ENCODE peak calls at places on chromosomes 6 and 20, in eight cellular contexts. G is endodermal cell, M is B cell, A is bronchial epithelial cell, D is AG04450, Y is heart right ventricle, R is WERI-Rb-1, N is HFFc6. U is an unnamed sample.

GRCh38 chr6:110020888-110021287 is 42.8 kb downstream of the GPR6 start:
- DNase-seq in G (no peak), M (peak), A (no peak), D (no peak), Y (no peak), R (no peak), N (no peak), U (no peak)

GRCh38 chr6:31138982-31139381 is at the start of gene PSORS1C2:
- DNase-seq in G (no peak), M (no peak), A (no peak), D (no peak), Y (no peak), R (no peak), N (no peak), U (no peak)

GRCh38 chr6:7245668-7246393 is 67.2 kb downstream of the SSR1 start:
- DNase-seq in G (peak), M (no peak), A (no peak), D (no peak), Y (no peak), R (no peak), N (no peak), U (no peak)

GRCh38 chr6:27865952-27866369 is 46.2 kb downstream of the OR2B2 start:
- DNase-seq in G (peak), M (peak), A (no peak), D (no peak), Y (no peak), R (no peak), N (peak), U (no peak)

GRCh38 chr20:63327229-63327745 is 33.9 kb downstream of the CHRNA4 start:
- DNase-seq in G (no peak), M (no peak), A (no peak), D (no peak), Y (no peak), R (no peak), N (no peak), U (no peak)

GRCh38 chr6:19771753-19772336 is 65.3 kb upstream of the ID4 start:
- DNase-seq in G (no peak), M (no peak), A (peak), D (no peak), Y (no peak), R (no peak), N (peak), U (no peak)

GRCh38 chr6:33213989-33214335 is 5.7 kb downstream of the RING1 start:
- DNase-seq in G (peak), M (peak), A (no peak), D (no peak), Y (no peak), R (no peak), N (no peak), U (no peak)

GRCh38 chr6:106098383-106099234 is 12.5 kb downstream of the PRDM1 start:
- DNase-seq in G (no peak), M (peak), A (peak), D (no peak), Y (peak), R (no peak), N (peak), U (no peak)

GRCh38 chr6:24004062-24004461 is 122.0 kb upstream of the NRSN1 start:
- DNase-seq in G (no peak), M (no peak), A (peak), D (no peak), Y (peak), R (no peak), N (no peak), U (no peak)

GRCh38 chr6:165439928-165440554 is 130.6 kb upstream of the C6orf118 start:
- DNase-seq in G (no peak), M (no peak), A (peak), D (peak), Y (no peak), R (no peak), N (peak), U (no peak)

GRCh38 chr20:57665589-57665971 is 44.2 kb downstream of the PMEPA1 start:
- DNase-seq in G (no peak), M (no peak), A (no peak), D (no peak), Y (no peak), R (no peak), N (no peak), U (no peak)

GRCh38 chr6:99933129-99933528 is 60.9 kb downstream of the MCHR2 start:
- DNase-seq in G (no peak), M (no peak), A (peak), D (peak), Y (no peak), R (no peak), N (peak), U (no peak)

GRCh38 chr6:1702580-1703051 is 92.9 kb downstream of the FOXC1 start:
- DNase-seq in G (no peak), M (no peak), A (no peak), D (no peak), Y (no peak), R (peak), N (no peak), U (peak)

GRCh38 chr6:109258129-109258528 is 124.1 kb downstream of the CD164 start:
- DNase-seq in G (no peak), M (no peak), A (no peak), D (no peak), Y (no peak), R (no peak), N (no peak), U (no peak)

GRCh38 chr6:44309092-44309491 is 4.1 kb downstream of the AARS2 start:
- DNase-seq in G (no peak), M (no peak), A (peak), D (peak), Y (peak), R (peak), N (peak), U (no peak)

GRCh38 chr6:156957931-156958547 is 180.9 kb downstream of the ARID1B start:
- DNase-seq in G (no peak), M (no peak), A (no peak), D (no peak), Y (no peak), R (no peak), N (no peak), U (no peak)

GRCh38 chr6:158002249-158002950 is 20.7 kb downstream of the SYNJ2 start:
- DNase-seq in G (peak), M (no peak), A (peak), D (no peak), Y (no peak), R (no peak), N (no peak), U (no peak)

GRCh38 chr6:136250686-136251008 is 536 bp upstream of the MTFR2 start:
- DNase-seq in G (no peak), M (no peak), A (no peak), D (no peak), Y (no peak), R (no peak), N (no peak), U (no peak)

GRCh38 chr20:25048519-25048952 is 9.4 kb downstream of the ACSS1 start:
- DNase-seq in G (peak), M (no peak), A (no peak), D (no peak), Y (no peak), R (peak), N (no peak), U (no peak)

GRCh38 chr6:46042355-46042999 is 26.8 kb upstream of the CLIC5 start:
- DNase-seq in G (peak), M (no peak), A (peak), D (no peak), Y (peak), R (peak), N (peak), U (no peak)

GRCh38 chr20:478949-479429 is 16.7 kb upstream of the TBC1D20 start:
- DNase-seq in G (no peak), M (no peak), A (peak), D (peak), Y (peak), R (no peak), N (peak), U (no peak)

GRCh38 chr20:59663513-59663890 is 59.2 kb downstream of the PHACTR3 start:
- DNase-seq in G (no peak), M (no peak), A (no peak), D (no peak), Y (no peak), R (no peak), N (no peak), U (peak)

GRCh38 chr20:62246872-62247652 is 8.7 kb downstream of the OSBPL2 start:
- DNase-seq in G (no peak), M (no peak), A (no peak), D (no peak), Y (peak), R (no peak), N (no peak), U (no peak)

GRCh38 chr6:15026832-15027231 is 219.0 kb upstream of the JARID2 start:
- DNase-seq in G (no peak), M (no peak), A (peak), D (peak), Y (peak), R (no peak), N (no peak), U (peak)

GRCh38 chr6:12311106-12311505 is 20.9 kb downstream of the EDN1 start:
- DNase-seq in G (no peak), M (no peak), A (peak), D (no peak), Y (no peak), R (no peak), N (no peak), U (no peak)

GRCh38 chr6:78492351-78493010 is 374.9 kb upstream of the IRAK1BP1 start:
- DNase-seq in G (no peak), M (no peak), A (peak), D (no peak), Y (no peak), R (no peak), N (peak), U (no peak)

GRCh38 chr20:6122873-6123649 is at the start of gene FERMT1:
- DNase-seq in G (peak), M (no peak), A (peak), D (no peak), Y (peak), R (peak), N (peak), U (peak)

GRCh38 chr20:50450961-50451752 is 59.0 kb upstream of the PTPN1 start:
- DNase-seq in G (peak), M (no peak), A (no peak), D (no peak), Y (no peak), R (no peak), N (no peak), U (no peak)

GRCh38 chr20:3744806-3745685 is 12.6 kb downstream of the HSPA12B start:
- DNase-seq in G (peak), M (peak), A (peak), D (no peak), Y (peak), R (no peak), N (no peak), U (no peak)

GRCh38 chr6:105097288-105097687 is 82.5 kb downstream of the POPDC3 start:
- DNase-seq in G (no peak), M (no peak), A (peak), D (no peak), Y (no peak), R (no peak), N (no peak), U (no peak)

GRCh38 chr6:4902363-4902762 is 101.5 kb downstream of the RPP40 start:
- DNase-seq in G (no peak), M (peak), A (no peak), D (no peak), Y (no peak), R (no peak), N (no peak), U (no peak)

GRCh38 chr20:5078399-5078958 is 41.3 kb downstream of the PCNA start:
- DNase-seq in G (no peak), M (peak), A (peak), D (no peak), Y (peak), R (no peak), N (no peak), U (no peak)

GRCh38 chr6:125001684-125002083 is 39.4 kb downstream of the RNF217 start:
- DNase-seq in G (no peak), M (no peak), A (no peak), D (no peak), Y (no peak), R (no peak), N (no peak), U (no peak)

GRCh38 chr6:5712349-5713215 is 294.1 kb downstream of the NRN1 start:
- DNase-seq in G (no peak), M (no peak), A (no peak), D (no peak), Y (no peak), R (peak), N (no peak), U (peak)

GRCh38 chr20:50129662-50130345 is 16.9 kb upstream of the UBE2V1 start:
- DNase-seq in G (peak), M (no peak), A (no peak), D (no peak), Y (no peak), R (no peak), N (peak), U (no peak)

GRCh38 chr6:162363757-162364156 is 363.8 kb downstream of the PRKN start:
- DNase-seq in G (no peak), M (no peak), A (no peak), D (no peak), Y (no peak), R (no peak), N (no peak), U (no peak)

GRCh38 chr6:94639564-94639963 is 937.8 kb upstream of the MANEA start:
- DNase-seq in G (no peak), M (no peak), A (no peak), D (no peak), Y (no peak), R (no peak), N (no peak), U (no peak)

GRCh38 chr6:94636780-94637385 is 940.5 kb upstream of the MANEA start:
- DNase-seq in G (peak), M (no peak), A (peak), D (no peak), Y (no peak), R (peak), N (no peak), U (no peak)
- TF ChIP-seq CTCF in G (peak), M (no peak), A (peak), D (no peak), Y (no peak), R (peak), N (no peak), U (peak)

GRCh38 chr6:107318100-107318736 is 141.1 kb downstream of the PDSS2 start:
- DNase-seq in G (peak), M (peak), A (peak), D (peak), Y (peak), R (peak), N (peak), U (no peak)
- TF ChIP-seq CTCF in G (peak), M (peak), A (peak), D (peak), Y (peak), R (peak), N (peak), U (peak)

DNA sequence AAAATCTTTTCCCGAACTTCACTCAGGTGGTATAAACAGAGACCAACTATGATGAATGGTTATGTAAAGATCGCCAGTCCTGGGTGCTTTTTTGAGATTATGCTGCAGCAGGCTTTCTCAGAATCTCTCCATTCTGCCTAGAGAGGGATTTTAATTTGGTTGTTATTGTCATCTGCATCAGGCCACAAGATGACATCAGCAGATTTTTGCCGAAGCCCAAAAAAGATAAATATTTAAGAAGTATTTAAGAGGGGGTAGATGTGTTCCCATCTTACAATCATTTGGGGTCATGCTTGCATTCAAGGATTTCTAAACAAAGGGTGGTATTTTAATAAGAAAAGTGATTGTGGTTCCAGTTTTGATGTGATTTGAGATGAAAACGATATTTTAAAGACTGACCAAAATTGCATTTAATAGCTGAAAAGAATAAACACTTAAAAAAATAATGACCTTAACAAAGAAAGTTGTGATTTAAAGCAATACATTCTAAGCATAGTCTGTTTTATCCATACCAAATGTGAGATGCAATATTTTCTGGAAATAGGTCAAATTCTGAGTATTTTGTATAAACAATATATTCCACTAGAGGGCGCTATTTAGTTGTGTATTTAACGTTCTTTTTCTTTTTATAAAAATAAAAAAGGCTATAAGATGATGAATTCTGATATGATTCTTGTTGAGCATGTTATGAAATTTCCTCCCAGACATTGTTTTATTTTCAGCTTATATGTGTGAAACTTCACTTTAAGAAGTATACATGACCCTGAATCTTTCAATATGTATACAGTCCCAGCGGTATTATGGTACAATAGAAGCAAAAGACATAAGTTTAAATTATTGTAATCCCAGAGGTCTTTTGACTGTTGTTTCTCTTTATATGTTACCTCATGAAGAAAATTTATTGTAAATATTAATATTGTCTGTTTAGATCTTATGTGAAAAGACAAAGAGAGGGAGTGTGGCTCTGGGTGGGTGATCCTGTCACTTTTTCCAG is 51.0 kb upstream of the ZFP64 start:
- DNase-seq in G (no peak), M (no peak), A (peak), D (no peak), Y (no peak), R (no peak), N (peak), U (peak)
- TF ChIP-seq CTCF in G (peak), M (peak), A (no peak), D (peak), Y (peak), R (no peak), N (peak), U (peak)

DNA sequence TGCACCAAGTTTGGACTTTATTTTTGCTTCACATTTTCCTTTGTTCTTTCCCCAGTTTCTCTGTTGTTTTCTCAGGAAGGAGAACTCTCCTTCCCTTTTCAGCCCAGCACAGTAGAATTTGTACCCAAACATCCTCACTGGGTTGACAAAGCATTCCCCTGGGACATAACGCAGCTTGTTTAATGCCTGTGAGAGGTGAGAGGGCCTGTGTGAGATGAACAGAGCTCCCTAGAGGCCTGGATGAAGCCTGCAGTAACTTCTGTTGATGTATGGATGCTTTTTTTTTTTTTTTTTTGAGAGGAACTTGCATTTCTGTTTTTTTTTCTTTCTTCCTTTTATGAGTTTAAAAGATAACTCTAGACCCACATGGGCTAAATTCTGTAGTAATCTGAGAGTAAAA is 104.9 kb upstream of the SLC22A23 start:
- DNase-seq in G (peak), M (no peak), A (no peak), D (no peak), Y (no peak), R (peak), N (no peak), U (no peak)
- TF ChIP-seq CTCF in G (peak), M (no peak), A (peak), D (peak), Y (no peak), R (peak), N (peak), U (peak)

GRCh38 chr20:37636212-37636975 is 57.4 kb upstream of the CTNNBL1 start:
- DNase-seq in G (no peak), M (no peak), A (no peak), D (no peak), Y (no peak), R (no peak), N (no peak), U (no peak)
- TF ChIP-seq CTCF in G (no peak), M (no peak), A (no peak), D (no peak), Y (no peak), R (no peak), N (no peak), U (no peak)

DNA sequence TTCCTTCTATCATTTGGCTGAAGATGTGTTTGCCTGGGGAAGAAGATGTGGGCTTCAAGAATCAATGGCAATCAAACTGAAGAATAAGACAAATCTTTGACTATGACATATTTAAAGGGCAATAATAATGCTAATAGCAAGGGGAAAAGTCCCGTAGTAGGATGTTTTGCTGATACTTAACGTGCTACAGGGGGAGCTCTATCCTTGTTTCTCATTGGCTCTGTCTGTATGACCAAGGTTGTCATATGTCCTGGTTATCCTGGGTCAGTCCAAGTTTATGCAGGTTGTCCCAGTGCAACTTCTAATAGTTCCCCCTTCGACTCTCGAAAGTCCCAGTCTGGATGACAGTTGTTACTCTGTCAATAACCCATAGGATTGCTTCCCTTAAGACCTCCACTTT is 321.3 kb downstream of the DHX35 start:
- DNase-seq in G (no peak), M (no peak), A (no peak), D (no peak), Y (no peak), R (no peak), N (no peak), U (no peak)
- TF ChIP-seq CTCF in G (peak), M (no peak), A (no peak), D (no peak), Y (no peak), R (no peak), N (no peak), U (no peak)

GRCh38 chr6:48243071-48243470 is 132.1 kb upstream of the PTCHD4 start:
- DNase-seq in G (no peak), M (no peak), A (no peak), D (no peak), Y (no peak), R (no peak), N (no peak), U (no peak)

GRCh38 chr6:48236375-48236774 is 125.4 kb upstream of the PTCHD4 start:
- DNase-seq in G (no peak), M (no peak), A (no peak), D (no peak), Y (no peak), R (no peak), N (no peak), U (no peak)

GRCh38 chr6:48240287-48240686 is 129.3 kb upstream of the PTCHD4 start:
- DNase-seq in G (no peak), M (no peak), A (no peak), D (no peak), Y (no peak), R (no peak), N (no peak), U (no peak)
- TF ChIP-seq CTCF in G (no peak), M (no peak), A (no peak), D (no peak), Y (no peak), R (no peak), N (no peak), U (no peak)

GRCh38 chr6:41735427-41736206 is at the start of gene TFEB:
- DNase-seq in G (peak), M (peak), A (peak), D (peak), Y (peak), R (peak), N (peak), U (peak)
- TF ChIP-seq CTCF in G (peak), M (peak), A (peak), D (peak), Y (peak), R (peak), N (peak), U (peak)

GRCh38 chr6:127738423-127738822 is 161.4 kb downstream of the C6orf58 start:
- DNase-seq in G (no peak), M (no peak), A (no peak), D (no peak), Y (no peak), R (no peak), N (no peak), U (no peak)

GRCh38 chr6:127737768-127738167 is 160.8 kb downstream of the C6orf58 start:
- DNase-seq in G (no peak), M (no peak), A (peak), D (no peak), Y (no peak), R (no peak), N (no peak), U (no peak)

GRCh38 chr6:127732927-127733326 is 156.0 kb downstream of the C6orf58 start:
- DNase-seq in G (no peak), M (no peak), A (no peak), D (no peak), Y (no peak), R (no peak), N (no peak), U (no peak)

GRCh38 chr6:127737009-127737486 is 160.1 kb downstream of the C6orf58 start:
- DNase-seq in G (no peak), M (no peak), A (peak), D (peak), Y (peak), R (peak), N (peak), U (no peak)
- TF ChIP-seq CTCF in G (peak), M (peak), A (peak), D (peak), Y (peak), R (peak), N (peak), U (peak)